ENCODE peak calls at places on chromosomes 7 and 10, in six cellular contexts. S is endodermal cell, F is SK-MEL-5, W is colonic mucosa, X is BE2C, I is Caki2. L is an unnamed sample.

GRCh38 chr7:24778543-24779282 is 21.4 kb upstream of the GSDME start:
- DNase-seq in W (no peak), F (peak), S (peak), X (no peak), I (no peak), L (no peak)

GRCh38 chr10:31602541-31603244 is 283.7 kb downstream of the ZEB1 start:
- DNase-seq in F (peak), W (peak), I (peak), S (peak), X (peak), L (peak)

GRCh38 chr10:98664329-98665042 is 217.8 kb upstream of the HPS1 start:
- DNase-seq in S (peak), W (peak), I (peak), X (peak), F (peak), L (peak)

GRCh38 chr7:41256186-41256945 is 446.5 kb downstream of the INHBA start:
- DNase-seq in W (no peak), X (no peak), S (no peak), F (no peak), I (no peak), L (no peak)

GRCh38 chr10:28719789-28720436 is 42.6 kb downstream of the BAMBI start:
- DNase-seq in W (no peak), S (no peak), X (no peak), I (peak), F (peak), L (no peak)

GRCh38 chr10:71396714-71397339 is at the start of gene CDH23:
- DNase-seq in X (peak), I (no peak), W (no peak), S (peak), F (no peak), L (peak)

GRCh38 chr10:121753726-121754476 is 155.7 kb upstream of the FGFR2 start:
- DNase-seq in X (no peak), I (peak), W (no peak), F (peak), S (no peak), L (peak)

GRCh38 chr10:132626761-132627735 is 89.5 kb downstream of the INPP5A start:
- DNase-seq in W (no peak), F (no peak), X (no peak), S (no peak), I (no peak), L (no peak)

GRCh38 chr7:22435720-22436119 is 64.3 kb downstream of the STEAP1B start:
- DNase-seq in X (no peak), W (no peak), F (no peak), S (no peak), I (no peak), L (no peak)

GRCh38 chr7:34842782-34843181 is 184.8 kb downstream of the NPSR1 start:
- DNase-seq in I (no peak), F (no peak), W (no peak), S (no peak), X (no peak), L (no peak)

GRCh38 chr7:69553190-69553589 is 45.1 kb upstream of the AUTS2 start:
- DNase-seq in W (no peak), X (no peak), S (peak), F (no peak), I (no peak), L (no peak)

GRCh38 chr10:132283604-132284382 is 24.0 kb downstream of the STK32C start:
- DNase-seq in F (no peak), S (no peak), I (no peak), W (no peak), X (no peak), L (no peak)

GRCh38 chr10:29057712-29058426 is 231.0 kb upstream of the LYZL1 start:
- DNase-seq in F (peak), S (no peak), W (no peak), X (peak), I (no peak), L (peak)

GRCh38 chr7:255038-255435 is 34.9 kb upstream of the FOXL3 start:
- DNase-seq in I (no peak), F (no peak), W (no peak), X (no peak), S (no peak), L (no peak)

GRCh38 chr10:4909118-4909517 is 54.1 kb upstream of the AKR1C1 start:
- DNase-seq in S (no peak), I (no peak), X (no peak), W (no peak), F (no peak), L (no peak)

GRCh38 chr7:149780056-149780455 is 6.7 kb upstream of the ZNF467 start:
- DNase-seq in I (no peak), S (no peak), W (no peak), F (no peak), X (no peak), L (no peak)

GRCh38 chr10:50883624-50884023 is 1.8 kb downstream of the A1CF start:
- DNase-seq in W (no peak), S (no peak), I (no peak), X (no peak), F (no peak), L (no peak)

GRCh38 chr7:21146642-21147423 is 281.1 kb upstream of the SP4 start:
- DNase-seq in W (no peak), I (no peak), F (no peak), X (no peak), S (peak), L (peak)

GRCh38 chr10:22666287-22667092 is 47.9 kb downstream of the PIP4K2A start:
- DNase-seq in F (peak), W (no peak), S (no peak), I (no peak), X (no peak), L (no peak)

GRCh38 chr7:47801423-47801822 is 146.8 kb downstream of the PKD1L1 start:
- DNase-seq in S (peak), X (no peak), F (no peak), I (no peak), W (no peak), L (no peak)

GRCh38 chr10:121926669-121927360 is 1.0 kb downstream of the ATE1 start:
- DNase-seq in X (no peak), W (no peak), I (no peak), S (no peak), F (peak), L (peak)

GRCh38 chr10:31770307-31770902 is 158.2 kb downstream of the ARHGAP12 start:
- DNase-seq in W (peak), F (peak), I (no peak), X (peak), S (peak), L (peak)

GRCh38 chr10:101767966-101768790 is 7.7 kb downstream of the FGF8 start:
- DNase-seq in X (no peak), I (no peak), F (no peak), S (peak), W (no peak), L (no peak)

GRCh38 chr10:70490142-70490541 is 11.6 kb downstream of the PALD1 start:
- DNase-seq in W (no peak), S (no peak), X (no peak), I (no peak), F (no peak), L (no peak)

GRCh38 chr10:112996462-112996861 is 46.4 kb downstream of the TCF7L2 start:
- DNase-seq in I (no peak), F (no peak), S (no peak), W (no peak), X (no peak), L (no peak)

GRCh38 chr10:92327445-92328433 is 36.8 kb downstream of the MARCHF5 start:
- DNase-seq in F (no peak), W (peak), X (no peak), S (no peak), I (no peak), L (no peak)

GRCh38 chr7:105649727-105650381 is 68.6 kb upstream of the EFCAB10 start:
- DNase-seq in X (no peak), W (no peak), F (no peak), I (no peak), S (no peak), L (no peak)

GRCh38 chr7:31137234-31137633 is 85.1 kb downstream of the ADCYAP1R1 start:
- DNase-seq in F (no peak), X (peak), S (no peak), I (no peak), W (no peak), L (no peak)

GRCh38 chr10:52210161-52210560 is 103.9 kb upstream of the DKK1 start:
- DNase-seq in W (no peak), S (no peak), X (no peak), F (no peak), I (no peak), L (no peak)

GRCh38 chr7:150695654-150696053 is 10.1 kb downstream of the GIMAP2 start:
- DNase-seq in F (no peak), X (no peak), W (no peak), S (no peak), I (no peak), L (no peak)

GRCh38 chr7:108045669-108046068 is 42.7 kb upstream of the LAMB1 start:
- DNase-seq in W (no peak), X (no peak), I (no peak), F (no peak), S (no peak), L (no peak)

GRCh38 chr10:98256692-98257091 is 11.3 kb downstream of the LOXL4 start:
- DNase-seq in X (no peak), I (no peak), W (no peak), F (no peak), S (no peak), L (no peak)

GRCh38 chr10:77516575-77516974 is 121.0 kb downstream of the KCNMA1 start:
- DNase-seq in X (no peak), S (no peak), F (no peak), W (no peak), I (no peak), L (no peak)

GRCh38 chr7:150855046-150855445 is 2.7 kb downstream of the AOC1 start:
- DNase-seq in W (no peak), X (no peak), F (no peak), I (no peak), S (peak), L (no peak)

GRCh38 chr10:85851300-85851699 is 515.3 kb downstream of the GRID1 start:
- DNase-seq in F (no peak), I (peak), W (no peak), X (no peak), S (no peak), L (no peak)

GRCh38 chr10:24707445-24707844 is 16.2 kb downstream of the ARHGAP21 start:
- DNase-seq in X (no peak), S (no peak), I (no peak), W (no peak), F (no peak), L (no peak)